ENCODE peak calls at places on chromosomes 16 and 17, in eight cellular contexts. S is mesothelial cell of epicardium, P is mucosa of descending colon, Y is body of pancreas, R is fibroblast of pulmonary artery, V is IMR-90, M is lower leg skin, N is progenitor cell of endocrine pancreas. X is an unnamed sample.

GRCh38 chr16:72073831-72074230 is 10.8 kb downstream of the HPR start:
- DNase-seq in N (no peak), Y (peak), V (no peak), R (peak), M (no peak), S (no peak), P (no peak), X (no peak)

GRCh38 chr16:3051009-3051408 is 4.6 kb downstream of the MMP25 start:
- DNase-seq in N (no peak), P (no peak), M (no peak), Y (no peak), V (no peak), S (no peak), R (no peak), X (no peak)

GRCh38 chr17:37833237-37833859 is 88.5 kb upstream of the HNF1B start:
- DNase-seq in S (no peak), V (no peak), N (no peak), P (no peak), Y (no peak), M (peak), R (no peak), X (peak)

GRCh38 chr16:73054732-73055481 is 7.0 kb upstream of the ZFHX3 start:
- DNase-seq in V (peak), N (no peak), M (no peak), S (no peak), Y (no peak), P (no peak), R (peak), X (no peak)

GRCh38 chr16:28495098-28495793 is 803 bp downstream of the APOBR start:
- DNase-seq in V (no peak), S (no peak), N (no peak), P (peak), M (no peak), R (no peak), Y (no peak), X (no peak)

GRCh38 chr16:58862334-58863024 is 128.4 kb upstream of the GOT2 start:
- DNase-seq in M (no peak), N (no peak), S (no peak), R (no peak), P (no peak), V (no peak), Y (no peak), X (no peak)

GRCh38 chr17:28662527-28662829 is 473 bp downstream of the SUPT6H start:
- DNase-seq in R (no peak), P (no peak), M (no peak), Y (no peak), N (no peak), S (no peak), V (no peak), X (no peak)

GRCh38 chr17:82449883-82450356 is 632 bp downstream of the CYBC1 start:
- DNase-seq in V (no peak), R (no peak), P (no peak), M (no peak), N (no peak), S (no peak), Y (no peak), X (no peak)

GRCh38 chr17:65509032-65509431 is 52.4 kb downstream of the AXIN2 start:
- DNase-seq in S (no peak), N (no peak), V (no peak), P (no peak), M (no peak), Y (no peak), R (no peak), X (no peak)

GRCh38 chr17:63989622-63990345 is 8.4 kb upstream of the PRR29 start:
- DNase-seq in M (no peak), R (no peak), S (no peak), P (peak), Y (no peak), V (no peak), N (no peak), X (no peak)

GRCh38 chr16:55561319-55561848 is 5.1 kb upstream of the CAPNS2 start:
- DNase-seq in S (no peak), Y (no peak), R (no peak), M (no peak), V (no peak), N (no peak), P (no peak), X (no peak)

GRCh38 chr17:47726796-47727703 is 6.0 kb upstream of the TBX21 start:
- DNase-seq in R (no peak), P (peak), S (no peak), N (no peak), V (no peak), Y (no peak), M (no peak), X (peak)

GRCh38 chr17:39678340-39679116 is 9.3 kb downstream of the PGAP3 start:
- DNase-seq in P (peak), M (no peak), R (no peak), V (no peak), N (no peak), S (no peak), Y (no peak), X (no peak)

GRCh38 chr16:83968891-83969672 is 1.0 kb downstream of the NECAB2 start:
- DNase-seq in R (no peak), V (no peak), N (no peak), Y (no peak), S (no peak), P (no peak), M (no peak), X (peak)

GRCh38 chr17:40363480-40363838 is 1.1 kb downstream of the GJD3 start:
- DNase-seq in N (no peak), P (peak), S (no peak), R (no peak), M (no peak), V (no peak), Y (no peak), X (no peak)

GRCh38 chr16:68475071-68475470 is 26.8 kb upstream of the SMPD3 start:
- DNase-seq in Y (no peak), S (no peak), R (no peak), N (no peak), V (no peak), P (no peak), M (no peak), X (no peak)

GRCh38 chr16:50836121-50836541 is 94.2 kb downstream of the CYLD start:
- DNase-seq in Y (no peak), S (no peak), R (peak), N (no peak), P (no peak), M (peak), V (no peak), X (no peak)

GRCh38 chr16:8849411-8850011 is 19.3 kb downstream of the CARHSP1 start:
- DNase-seq in V (no peak), Y (no peak), R (peak), P (no peak), M (peak), S (no peak), N (no peak), X (no peak)

GRCh38 chr16:31754998-31755615 is 118.5 kb upstream of the ZNF267 start:
- DNase-seq in Y (no peak), S (no peak), P (no peak), R (peak), M (no peak), V (no peak), N (no peak), X (no peak)

GRCh38 chr16:10584956-10585561 is 4.7 kb upstream of the EMP2 start:
- DNase-seq in S (no peak), Y (no peak), V (peak), N (no peak), R (no peak), P (no peak), M (no peak), X (no peak)

GRCh38 chr17:19387921-19388521 is 1.0 kb upstream of the MFAP4 start:
- DNase-seq in V (peak), Y (peak), N (no peak), P (peak), M (peak), S (no peak), R (no peak), X (no peak)

GRCh38 chr17:82752371-82753200 is 721 bp downstream of the TBCD start:
- DNase-seq in N (no peak), Y (no peak), P (peak), M (no peak), V (no peak), R (no peak), S (peak), X (no peak)

GRCh38 chr17:82384730-82385429 is 13.3 kb downstream of the UTS2R start:
- DNase-seq in S (peak), Y (peak), P (peak), N (no peak), R (no peak), V (peak), M (no peak), X (no peak)

GRCh38 chr16:57977418-57978069 is 6.6 kb upstream of the CNGB1 start:
- DNase-seq in P (no peak), Y (no peak), N (no peak), R (no peak), S (no peak), M (no peak), V (no peak), X (no peak)

GRCh38 chr17:80086081-80086480 is 15.3 kb upstream of the GAA start:
- DNase-seq in N (no peak), V (no peak), M (no peak), P (no peak), S (no peak), R (no peak), Y (no peak), X (no peak)

GRCh38 chr16:82055728-82056549 is 20.9 kb downstream of the HSD17B2 start:
- DNase-seq in S (no peak), Y (no peak), M (no peak), R (no peak), N (no peak), V (no peak), P (no peak), X (no peak)

GRCh38 chr16:50438041-50438437 is 69.3 kb upstream of the BRD7 start:
- DNase-seq in P (no peak), N (peak), M (peak), R (no peak), Y (no peak), S (no peak), V (no peak), X (no peak)

GRCh38 chr17:11598274-11599221 is at the start of gene DNAH9:
- DNase-seq in Y (peak), P (peak), R (peak), S (peak), N (peak), M (peak), V (no peak), X (no peak)

DNA sequence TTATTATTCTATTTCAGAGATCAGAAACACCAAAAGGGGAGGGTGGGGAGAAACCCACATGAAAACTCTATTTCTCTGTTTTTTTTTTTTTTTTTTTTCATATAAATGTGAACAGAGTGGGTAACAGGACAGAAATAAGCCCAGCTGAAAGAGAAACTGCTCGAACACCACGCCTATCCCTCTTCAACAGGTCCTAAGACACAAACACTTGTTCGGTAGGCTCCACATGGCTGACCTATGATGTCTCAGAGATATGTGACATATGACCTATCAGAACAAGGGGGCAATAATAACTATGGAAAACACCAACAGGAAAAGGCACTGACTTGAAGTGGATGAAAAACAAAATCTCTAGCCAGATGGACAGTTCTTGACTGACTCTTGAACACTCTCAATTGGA is 44.8 kb downstream of the PARN start:
- DNase-seq in N (no peak), R (no peak), P (no peak), S (no peak), Y (no peak), V (no peak), M (no peak), X (no peak)
- TF ChIP-seq CTCF in N (no peak), R (no peak), P (no peak), S (no peak), Y (no peak), V (no peak), M (no peak), X (no peak)

GRCh38 chr17:36608280-36608679 is 6.9 kb downstream of the MRM1 start:
- DNase-seq in M (no peak), S (no peak), V (no peak), Y (no peak), N (no peak), R (no peak), P (peak), X (no peak)

GRCh38 chr17:36611345-36612072 is 10.1 kb downstream of the MRM1 start:
- DNase-seq in Y (no peak), P (no peak), V (peak), S (no peak), N (no peak), M (no peak), R (peak), X (no peak)

GRCh38 chr17:36609498-36609862 is 8.1 kb downstream of the MRM1 start:
- DNase-seq in S (no peak), M (no peak), Y (no peak), P (peak), N (no peak), V (no peak), R (no peak), X (no peak)

GRCh38 chr17:36610472-36610871 is 9.1 kb downstream of the MRM1 start:
- DNase-seq in S (no peak), Y (no peak), V (peak), M (no peak), N (no peak), P (peak), R (no peak), X (no peak)

DNA sequence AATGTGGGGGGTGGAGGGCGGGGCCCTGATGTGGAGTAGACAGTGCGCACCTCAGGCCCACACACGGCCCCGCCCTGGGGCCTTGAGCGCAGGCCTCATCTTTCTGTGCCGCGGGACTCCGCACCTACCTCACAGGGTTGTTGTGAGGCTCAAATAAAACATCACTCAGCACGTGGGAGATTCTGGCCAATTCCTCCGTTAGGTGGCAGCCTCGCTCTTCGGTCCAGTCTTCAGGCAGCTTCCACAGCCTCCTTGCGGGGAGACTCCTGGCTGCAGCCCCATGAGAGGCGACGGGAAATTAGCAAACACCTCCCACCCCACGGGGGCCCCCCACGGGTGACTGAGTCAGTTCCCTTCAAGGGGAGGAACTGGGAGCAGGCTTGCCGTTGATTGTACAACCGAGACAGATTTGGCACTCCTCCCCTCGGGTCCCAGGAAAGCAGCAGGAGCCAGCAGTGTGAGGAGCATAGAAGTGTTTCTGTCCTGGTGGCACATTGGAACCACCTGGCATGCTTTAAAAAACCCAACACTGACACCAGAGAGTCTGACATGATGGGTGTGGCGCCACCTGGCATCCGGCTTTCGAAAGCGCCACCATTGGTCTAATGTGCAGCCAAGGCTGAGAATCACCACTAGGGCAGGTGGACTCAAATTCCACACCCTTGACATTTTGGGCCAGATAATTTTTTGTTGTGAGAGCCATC is 7.6 kb downstream of the MRM1 start:
- DNase-seq in P (peak), Y (peak), V (peak), R (peak), S (no peak), M (no peak), N (peak), X (peak)
- TF ChIP-seq CTCF in P (no peak), Y (peak), V (peak), R (peak), S (peak), M (no peak), N (peak), X (no peak)

DNA sequence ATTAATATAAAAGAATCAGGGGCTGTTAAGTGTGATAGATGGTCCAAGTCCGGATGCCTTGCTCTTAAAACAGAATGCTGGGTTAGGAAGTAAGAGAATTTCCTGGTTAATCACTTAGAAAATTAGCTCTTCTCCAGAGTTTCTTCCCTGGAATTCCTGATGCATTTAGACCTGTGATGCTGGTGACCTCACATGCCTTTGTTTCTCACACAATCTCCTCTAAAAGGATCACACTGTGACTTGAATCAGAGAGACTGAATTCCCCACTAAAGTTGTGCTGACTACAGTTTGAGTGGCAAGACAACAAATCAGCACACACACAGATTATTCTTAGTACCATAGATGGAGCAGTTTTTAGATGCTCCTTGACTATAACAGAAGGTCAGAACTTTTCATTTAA is 4.4 kb upstream of the RNF43 start:
- DNase-seq in R (no peak), Y (no peak), S (no peak), N (no peak), P (no peak), M (no peak), V (no peak), X (no peak)
- TF ChIP-seq CTCF in R (no peak), Y (no peak), S (no peak), N (no peak), P (no peak), M (no peak), V (no peak), X (no peak)

DNA sequence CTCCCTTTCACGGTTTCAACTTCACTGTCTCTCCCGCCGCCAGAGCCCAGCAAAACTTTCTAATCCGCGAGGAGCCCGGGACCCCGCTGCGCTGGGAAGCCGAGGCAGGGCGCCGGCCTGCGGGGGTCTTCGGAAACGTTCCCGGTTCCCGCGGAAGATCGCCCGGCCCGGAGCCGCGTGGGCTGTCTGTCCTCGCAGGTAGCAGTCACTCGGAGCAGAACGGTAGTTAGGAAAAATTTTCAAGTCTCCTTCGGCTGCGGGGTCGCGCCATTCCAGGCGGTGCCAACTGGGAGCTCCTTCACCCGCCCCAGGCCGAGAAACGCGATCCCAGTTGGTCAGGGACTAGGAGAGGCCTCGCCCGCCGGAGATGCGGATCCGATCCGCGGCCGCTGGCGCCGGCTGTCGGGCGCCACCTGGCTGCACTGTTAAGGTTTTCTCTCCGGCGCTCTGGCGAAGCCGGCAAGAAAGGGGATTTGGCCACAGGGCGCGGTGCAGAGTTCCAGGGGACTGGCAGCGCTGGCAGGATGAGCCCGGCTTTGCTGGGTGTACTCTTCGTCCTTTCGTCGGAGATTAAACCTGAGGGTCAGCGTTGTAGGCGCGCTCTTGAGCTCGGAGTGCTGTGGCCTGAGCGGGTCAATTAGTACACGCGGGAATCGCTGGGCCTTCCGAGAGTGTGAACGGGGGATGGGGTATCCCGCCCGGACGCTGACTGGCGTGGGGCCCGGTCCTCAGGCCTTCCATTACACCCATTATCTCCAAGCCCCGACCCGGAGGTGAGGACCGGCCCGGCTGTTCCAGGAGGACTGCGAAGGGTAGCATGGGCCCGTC is 135.4 kb downstream of the KCNJ12 start:
- DNase-seq in R (peak), S (peak), Y (peak), V (peak), N (peak), P (peak), M (peak), X (no peak)
- TF ChIP-seq CTCF in R (peak), S (peak), Y (peak), V (peak), N (peak), P (peak), M (no peak), X (peak)